ENCODE peak calls at places on chromosomes 16 and 17, in seven cellular contexts. F is lower lobe of right lung, U is lung, B is ovary, J is prostate gland, P is breast epithelium, V is GM23338. C is an unnamed sample.

GRCh38 chr17:44348234-44348987 is 3.3 kb downstream of the GRN start:
- DNase-seq in P (no peak), J (peak), F (peak), B (no peak), U (no peak), V (no peak), C (peak)

GRCh38 chr17:4482338-4483011 is 16.2 kb upstream of the SPNS2 start:
- DNase-seq in V (no peak), J (no peak), B (no peak), U (no peak), F (no peak), P (no peak), C (no peak)

GRCh38 chr16:29030086-29030840 is 45.4 kb downstream of the LAT start:
- DNase-seq in U (no peak), B (no peak), J (no peak), F (no peak), V (no peak), P (no peak), C (no peak)

GRCh38 chr16:51538707-51539604 is 387.9 kb upstream of the SALL1 start:
- DNase-seq in B (no peak), V (no peak), U (no peak), J (no peak), P (no peak), F (no peak), C (no peak)

GRCh38 chr17:31392856-31393748 is 1.6 kb downstream of the RAB11FIP4 start:
- DNase-seq in F (no peak), B (peak), U (no peak), J (peak), V (peak), P (no peak), C (no peak)

GRCh38 chr16:17866991-17867390 is 396.2 kb upstream of the XYLT1 start:
- DNase-seq in U (no peak), B (no peak), P (no peak), V (no peak), F (no peak), J (no peak), C (no peak)

GRCh38 chr17:36532435-36532975 is 2.2 kb downstream of the MYO19 start:
- DNase-seq in J (no peak), B (no peak), U (no peak), F (no peak), P (no peak), V (no peak), C (no peak)

GRCh38 chr17:33049781-33050414 is 58.3 kb downstream of the SPACA3 start:
- DNase-seq in U (no peak), F (no peak), B (no peak), V (peak), P (no peak), J (no peak), C (peak)

GRCh38 chr17:48997103-48997826 is at the start of gene IGF2BP1:
- DNase-seq in J (no peak), V (peak), F (no peak), P (no peak), U (no peak), B (no peak), C (no peak)

GRCh38 chr17:32488177-32488542 is 1.4 kb downstream of the CDK5R1 start:
- DNase-seq in B (no peak), J (no peak), F (peak), U (no peak), P (no peak), V (no peak), C (no peak)

GRCh38 chr17:16463341-16464000 is 28.5 kb downstream of the LRRC75A start:
- DNase-seq in F (no peak), V (peak), U (no peak), P (no peak), B (no peak), J (no peak), C (peak)

GRCh38 chr16:77416939-77417480 is 17.8 kb downstream of the ADAMTS18 start:
- DNase-seq in P (no peak), U (no peak), B (no peak), J (no peak), V (no peak), F (no peak), C (no peak)

GRCh38 chr16:15757630-15758251 is 99.1 kb downstream of the MYH11 start:
- DNase-seq in P (no peak), V (peak), F (no peak), U (no peak), J (no peak), B (no peak), C (no peak)

GRCh38 chr16:30499284-30499683 is 26.7 kb downstream of the ITGAL start:
- DNase-seq in J (no peak), F (no peak), P (peak), B (no peak), U (no peak), V (no peak), C (no peak)

GRCh38 chr16:50591209-50591608 is 43.0 kb downstream of the NKD1 start:
- DNase-seq in J (no peak), V (no peak), B (no peak), P (no peak), U (no peak), F (no peak), C (no peak)

GRCh38 chr17:79803997-79804855 is 7.3 kb upstream of the CBX8 start:
- DNase-seq in V (peak), P (no peak), B (no peak), J (no peak), U (no peak), F (no peak), C (no peak)

GRCh38 chr16:62066747-62067146 is 30.5 kb upstream of the CDH8 start:
- DNase-seq in U (no peak), V (no peak), B (no peak), P (no peak), J (no peak), F (no peak), C (no peak)

GRCh38 chr17:32504166-32504990 is 17.6 kb downstream of the CDK5R1 start:
- DNase-seq in J (no peak), U (no peak), B (no peak), F (peak), V (no peak), P (no peak), C (no peak)

GRCh38 chr16:4976079-4976478 is 17.9 kb downstream of the SEC14L5 start:
- DNase-seq in V (no peak), P (no peak), F (no peak), B (no peak), J (no peak), U (no peak), C (no peak)

GRCh38 chr16:29156511-29156910 is 171.7 kb downstream of the LAT start:
- DNase-seq in U (no peak), P (no peak), F (no peak), B (no peak), V (no peak), J (no peak), C (peak)

GRCh38 chr17:60641810-60642220 is 35.8 kb upstream of the BCAS3 start:
- DNase-seq in J (peak), U (peak), V (peak), F (no peak), B (peak), P (no peak), C (no peak)

DNA sequence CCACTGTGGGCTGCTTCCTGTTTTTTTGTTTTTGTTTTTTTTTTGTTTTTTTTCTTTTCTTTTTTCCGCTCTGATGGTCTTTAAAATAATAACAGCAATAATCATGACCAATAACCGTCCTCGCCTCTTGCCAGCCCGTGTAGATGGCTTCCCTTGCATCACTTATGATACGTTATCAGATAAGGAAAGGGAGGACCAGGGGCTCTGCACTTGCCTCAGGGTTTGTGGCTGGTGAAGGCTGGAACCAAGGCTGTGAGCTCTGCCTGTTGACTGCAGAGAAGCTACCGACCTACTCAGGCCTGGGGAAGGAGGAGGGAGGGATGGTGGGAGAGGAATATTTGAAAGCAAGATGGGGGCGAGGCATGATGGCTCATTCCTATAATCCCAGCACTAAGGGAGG is 114.0 kb upstream of the SDK2 start:
- DNase-seq in F (no peak), J (no peak), U (no peak), B (no peak), V (no peak), P (no peak), C (no peak)
- H3K27ac ChIP-seq in F (no peak), J (no peak), U (no peak), B (no peak), V (no peak), P (no peak), C (no peak)

GRCh38 chr17:28488884-28489276 is 15.4 kb downstream of the SLC13A2 start:
- DNase-seq in V (no peak), U (no peak), F (no peak), B (no peak), J (no peak), P (no peak), C (no peak)
- H3K27ac ChIP-seq in V (no peak), U (no peak), F (no peak), B (no peak), J (no peak), P (no peak), C (no peak)

DNA sequence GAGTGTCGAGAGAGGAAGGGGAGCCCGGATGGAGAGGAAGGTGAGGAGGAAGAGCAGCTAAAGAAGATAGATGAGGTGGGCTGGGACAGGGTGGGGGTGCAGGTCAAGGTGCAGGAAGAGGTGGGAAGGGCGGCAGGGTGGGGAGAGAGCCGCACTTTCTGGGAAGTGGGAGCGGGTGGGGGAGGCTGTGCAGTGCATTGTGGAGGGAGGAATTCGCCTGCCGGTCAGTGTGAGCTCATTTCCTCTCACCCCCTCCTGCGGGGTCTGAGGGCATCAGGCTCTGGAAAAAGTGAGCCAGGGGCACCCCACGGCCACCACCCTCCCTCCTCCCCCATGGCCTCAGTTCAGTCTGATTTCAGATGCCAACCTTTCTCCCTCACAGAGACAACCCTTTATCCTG is 2.5 kb upstream of the ARHGAP23 start:
- DNase-seq in U (no peak), F (no peak), V (no peak), P (no peak), J (no peak), B (no peak), C (peak)
- H3K27ac ChIP-seq in U (peak), F (peak), V (no peak), P (peak), J (no peak), B (no peak), C (peak)

GRCh38 chr17:27502526-27503324 is 46.5 kb downstream of the KSR1 start:
- DNase-seq in J (no peak), B (peak), U (no peak), P (no peak), V (no peak), F (no peak), C (peak)
- H3K27ac ChIP-seq in J (no peak), B (peak), U (no peak), P (no peak), V (no peak), F (peak), C (no peak)

DNA sequence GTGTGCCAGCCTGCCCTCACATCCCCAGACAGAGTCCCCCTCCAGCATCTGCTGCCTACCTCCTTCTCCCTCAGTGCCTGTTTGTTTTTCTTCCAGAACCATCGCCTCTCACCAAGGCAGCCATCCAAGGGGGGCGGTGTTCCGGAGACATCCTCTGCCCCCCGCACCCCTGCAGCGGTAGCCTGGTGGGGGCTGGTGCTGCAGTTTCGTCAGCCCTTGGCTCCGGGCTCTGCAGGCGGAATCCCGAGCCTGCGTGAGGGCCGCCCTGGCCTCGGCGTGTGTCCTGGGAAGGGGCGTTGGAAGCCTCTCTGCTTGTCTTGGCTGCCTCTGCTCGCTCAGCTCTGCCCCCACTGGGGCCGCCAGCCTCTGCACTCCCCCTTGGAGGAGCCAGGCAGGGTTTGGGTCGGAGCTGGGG is 126.0 kb upstream of the CIBAR2 start:
- DNase-seq in F (peak), B (peak), U (peak), J (no peak), V (peak), P (peak), C (peak)
- H3K27ac ChIP-seq in F (no peak), B (peak), U (no peak), J (no peak), V (no peak), P (peak), C (no peak)

GRCh38 chr17:41499714-41500113 is 5.7 kb downstream of the KRT13 start:
- DNase-seq in P (no peak), J (no peak), U (no peak), V (no peak), B (no peak), F (no peak), C (no peak)
- H3K27ac ChIP-seq in P (no peak), J (no peak), U (no peak), V (no peak), B (no peak), F (no peak), C (no peak)

DNA sequence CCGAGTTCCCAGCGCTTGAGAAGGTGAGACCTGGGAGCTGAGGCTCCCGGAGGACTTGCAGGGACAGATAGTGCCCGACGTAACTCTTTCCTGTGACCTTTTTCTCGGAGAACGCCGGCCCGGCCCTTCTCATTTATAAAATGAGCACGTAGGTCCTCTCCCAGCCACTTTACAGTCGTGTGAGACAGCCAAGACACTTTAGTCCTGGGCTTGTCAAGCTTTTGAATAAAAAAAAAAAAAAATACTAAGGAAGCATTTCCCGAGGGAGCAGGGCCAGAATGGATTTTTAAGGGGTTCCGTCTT is 241 bp downstream of the DRC3 start:
- DNase-seq in P (no peak), U (no peak), J (no peak), B (no peak), V (no peak), F (no peak), C (no peak)
- H3K27ac ChIP-seq in P (peak), U (no peak), J (no peak), B (no peak), V (no peak), F (peak), C (peak)

GRCh38 chr17:50102164-50102991 is 7.2 kb downstream of the PDK2 start:
- DNase-seq in F (peak), V (no peak), U (peak), J (no peak), B (no peak), P (no peak), C (peak)

GRCh38 chr17:50103252-50103651 is 8.1 kb downstream of the PDK2 start:
- DNase-seq in V (no peak), F (peak), P (no peak), B (no peak), J (no peak), U (no peak), C (no peak)

GRCh38 chr17:50100480-50100883 is 5.3 kb downstream of the PDK2 start:
- DNase-seq in B (no peak), P (no peak), U (no peak), V (no peak), F (peak), J (no peak), C (no peak)

GRCh38 chr17:50100921-50101345 is 5.8 kb downstream of the PDK2 start:
- DNase-seq in B (no peak), V (peak), U (no peak), J (no peak), P (no peak), F (peak), C (no peak)

GRCh38 chr17:50101346-50102163 is 6.4 kb downstream of the PDK2 start:
- DNase-seq in J (no peak), B (peak), F (peak), P (no peak), V (peak), U (no peak), C (peak)
- H3K27ac ChIP-seq in J (no peak), B (peak), F (peak), P (no peak), V (no peak), U (peak), C (peak)

GRCh38 chr17:41404024-41404651 is 6.7 kb upstream of the KRT31 start:
- DNase-seq in U (no peak), V (no peak), B (no peak), F (no peak), P (peak), J (no peak), C (no peak)
- H3K27ac ChIP-seq in U (no peak), V (no peak), B (no peak), F (no peak), P (peak), J (no peak), C (no peak)

GRCh38 chr16:88120812-88121211 is 169.6 kb downstream of the BANP start:
- DNase-seq in B (no peak), V (no peak), J (no peak), P (no peak), F (no peak), U (no peak), C (no peak)

GRCh38 chr16:88116121-88116900 is 165.1 kb downstream of the BANP start:
- DNase-seq in F (no peak), J (no peak), B (no peak), U (no peak), V (no peak), P (no peak), C (no peak)

GRCh38 chr16:88121886-88122580 is 170.8 kb downstream of the BANP start:
- DNase-seq in V (no peak), U (no peak), P (no peak), J (no peak), B (no peak), F (no peak), C (peak)

GRCh38 chr16:88119881-88120280 is 168.6 kb downstream of the BANP start:
- DNase-seq in B (no peak), V (no peak), U (no peak), P (no peak), F (no peak), J (no peak), C (peak)

GRCh38 chr16:88118376-88118775 is 167.1 kb downstream of the BANP start:
- DNase-seq in P (no peak), J (no peak), V (no peak), U (no peak), F (no peak), B (no peak), C (no peak)
- H3K27ac ChIP-seq in P (no peak), J (no peak), V (no peak), U (no peak), F (no peak), B (peak), C (no peak)